ENCODE peak calls at places on chromosome 1, in eight cellular contexts. R is stomach; G is neural progenitor cell; S is heart left ventricle; Q is CD8-positive, alpha-beta T cell; K is tibial nerve; L is SJSA1; B is lung. D is an unnamed sample.
A peak's percentile ranks its signal among the peaks of the same experiment; 100 is the strongest.

GRCh38 chr1:17123196-17124045 is 4.2 kb upstream of the PADI2 start:
- DNase-seq in S (no peak), K (no peak), B (no peak), G (no peak), Q (no peak), R (no peak), L (no peak), D (no peak)

GRCh38 chr1:232899278-232899677 is 51.1 kb upstream of the NTPCR start:
- DNase-seq in B (no peak), S (no peak), K (no peak), G (no peak), L (no peak), R (no peak), Q (no peak), D (no peak)

GRCh38 chr1:188700116-188700515 is 1777.5 kb downstream of the BRINP3 start:
- DNase-seq in B (no peak), K (no peak), G (no peak), Q (no peak), R (no peak), S (no peak), L (no peak), D (no peak)

GRCh38 chr1:227730630-227731151 is 4.4 kb downstream of the JMJD4 start:
- DNase-seq in R (no peak), K (no peak), B (no peak), G (no peak), L (no peak), S (no peak), Q (no peak), D (no peak)

GRCh38 chr1:11443043-11443442 is 35.9 kb upstream of the DISP3 start:
- DNase-seq in Q (no peak), K (no peak), G (no peak), B (no peak), S (no peak), R (no peak), L (no peak), D (no peak)

GRCh38 chr1:231100393-231100792 is 60.3 kb upstream of the FAM89A start:
- DNase-seq in L (no peak), S (no peak), G (no peak), Q (no peak), B (no peak), R (no peak), K (no peak), D (no peak)

GRCh38 chr1:155940531-155940992 is 876 bp upstream of the RXFP4 start:
- DNase-seq in L (peak; percentile 39), Q (no peak), K (no peak), S (peak; percentile 52), B (peak; percentile 75), R (peak; percentile 60), G (no peak), D (no peak)

GRCh38 chr1:116755036-116755435 is 806 bp downstream of the CD2 start:
- DNase-seq in Q (no peak), R (no peak), S (no peak), B (no peak), G (no peak), K (no peak), L (no peak), D (no peak)

GRCh38 chr1:226403522-226404034 is 4.3 kb downstream of the PARP1 start:
- DNase-seq in K (no peak), R (no peak), Q (no peak), G (no peak), S (no peak), B (no peak), L (no peak), D (no peak)

GRCh38 chr1:8847990-8848389 is 30.5 kb downstream of the ENO1 start:
- DNase-seq in R (peak; percentile 64), K (no peak), G (no peak), Q (no peak), B (no peak), L (no peak), S (no peak), D (no peak)

GRCh38 chr1:24383381-24383940 is 30.1 kb downstream of the STPG1 start:
- DNase-seq in L (no peak), S (no peak), R (no peak), Q (no peak), G (no peak), B (no peak), K (no peak), D (no peak)

GRCh38 chr1:204471687-204472086 is 22.9 kb downstream of the PIK3C2B start:
- DNase-seq in L (no peak), G (no peak), K (no peak), S (no peak), R (no peak), Q (no peak), B (no peak), D (no peak)

GRCh38 chr1:156295391-156295947 is at the start of gene GLMP:
- DNase-seq in Q (peak; percentile 63), L (peak; percentile 36), S (peak; percentile 76), K (peak; percentile 49), B (peak; percentile 68), R (peak; percentile 78), G (peak; percentile 62), D (peak; percentile 38)

GRCh38 chr1:23627065-23627464 is 64.5 kb upstream of the RPL11 start:
- DNase-seq in Q (peak; percentile 40), G (no peak), S (no peak), K (no peak), L (no peak), R (peak; percentile 32), B (peak; percentile 46), D (no peak)

GRCh38 chr1:206700445-206701036 is 15.8 kb downstream of the MAPKAPK2 start:
- DNase-seq in S (no peak), B (no peak), G (no peak), R (no peak), L (no peak), K (no peak), Q (no peak), D (no peak)

GRCh38 chr1:241115784-241116183 is 241.2 kb downstream of the RGS7 start:
- DNase-seq in K (no peak), Q (no peak), B (no peak), R (no peak), L (no peak), G (no peak), S (no peak), D (no peak)

GRCh38 chr1:152645146-152645545 is 18.0 kb upstream of the LCE2D start:
- DNase-seq in G (no peak), B (no peak), S (no peak), Q (no peak), K (no peak), R (no peak), L (no peak), D (no peak)

DNA sequence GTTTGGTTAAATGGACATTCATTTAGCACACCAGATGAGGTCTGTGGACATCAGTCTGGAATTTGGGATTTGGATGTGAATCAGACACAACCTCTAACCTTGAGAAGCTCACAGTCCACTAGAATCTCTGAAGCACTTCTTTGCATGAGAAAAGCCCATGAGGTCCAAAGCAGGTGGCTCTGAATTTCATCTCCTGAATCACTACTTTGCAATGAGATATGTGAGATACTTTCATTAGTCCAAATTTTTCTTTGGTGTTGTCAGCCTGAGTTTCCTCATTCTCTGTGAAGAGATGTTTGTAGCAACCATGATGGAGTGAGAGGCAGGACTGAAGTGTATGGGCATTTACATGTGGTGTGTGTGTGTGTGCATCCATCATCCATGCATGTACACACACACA is 16.5 kb upstream of the LCE2D start:
- DNase-seq in R (no peak), K (no peak), L (no peak), S (no peak), G (no peak), Q (no peak), B (no peak), D (no peak)
- H3K9me3 ChIP-seq in R (no peaks in the 10 kb centered on the region), K (no peaks in the 10 kb centered on the region), L (no peaks in the 10 kb centered on the region), S (no peaks in the 10 kb centered on the region), G (peaks cover 39% of the 10 kb centered on the region), Q (no peaks in the 10 kb centered on the region), B (peaks cover 3% of the 10 kb centered on the region), D (no peaks in the 10 kb centered on the region)

GRCh38 chr1:82586473-82586872 is 785.7 kb downstream of the ADGRL2 start:
- DNase-seq in R (no peak), Q (no peak), K (no peak), S (peak; percentile 54), G (no peak), L (no peak), B (peak; percentile 31), D (no peak)

GRCh38 chr1:82589588-82589987 is 788.9 kb downstream of the ADGRL2 start:
- DNase-seq in L (no peak), K (no peak), G (no peak), R (no peak), Q (no peak), S (no peak), B (no peak), D (no peak)
- H3K9me3 ChIP-seq in L (no peaks in the 10 kb centered on the region), K (no peaks in the 10 kb centered on the region), G (no peaks in the 10 kb centered on the region), R (no peaks in the 10 kb centered on the region), Q (no peaks in the 10 kb centered on the region), S (no peaks in the 10 kb centered on the region), B (no peaks in the 10 kb centered on the region), D (no peaks in the 10 kb centered on the region)

GRCh38 chr1:247043406-247043805 is 35.2 kb downstream of the ZNF670 start:
- DNase-seq in G (no peak), Q (no peak), K (no peak), S (no peak), R (no peak), B (no peak), L (no peak), D (no peak)

DNA sequence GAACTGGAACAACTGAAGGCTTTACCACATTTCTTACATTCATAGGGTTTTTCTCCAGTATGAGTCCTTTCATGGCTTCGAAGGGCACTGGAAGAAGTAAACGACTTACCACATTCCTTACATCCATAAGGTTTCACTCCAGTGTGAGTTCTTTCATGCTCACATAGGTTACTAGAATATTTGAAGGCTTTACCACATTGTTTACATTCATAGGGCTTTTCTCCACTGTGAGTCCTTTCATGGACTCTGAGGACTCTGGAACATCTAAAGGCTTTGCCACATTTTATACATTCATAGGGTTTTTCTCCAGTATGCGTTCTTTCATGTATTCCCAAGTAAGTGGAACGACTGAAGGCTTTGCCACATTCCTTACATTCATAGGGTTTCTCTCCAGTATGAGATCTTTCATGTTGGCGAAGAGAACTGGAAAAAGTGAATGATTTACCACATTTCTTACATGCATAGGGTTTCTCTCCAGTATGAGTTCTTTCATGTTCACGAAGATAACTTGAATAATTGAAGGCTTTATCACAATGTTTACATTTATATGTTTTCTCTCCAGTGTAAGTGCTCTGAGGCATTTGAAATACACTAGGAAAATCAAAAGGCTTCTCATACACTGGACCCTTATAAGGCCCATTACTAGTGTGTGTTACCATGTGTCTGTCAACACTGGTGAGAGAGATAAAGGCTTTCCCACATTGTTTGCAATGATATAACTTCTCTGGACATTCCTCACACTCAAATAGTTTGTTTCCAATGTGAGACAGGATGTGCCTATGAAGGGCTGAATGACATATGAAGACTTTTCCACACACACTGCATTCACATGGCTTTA is 29.8 kb upstream of the ZNF695 start:
- DNase-seq in G (no peak), R (no peak), Q (no peak), L (no peak), B (no peak), S (no peak), K (no peak), D (no peak)
- H3K9me3 ChIP-seq in G (peaks cover 75% of the 10 kb centered on the region), R (peaks cover 98% of the 10 kb centered on the region), Q (peaks cover 39% of the 10 kb centered on the region), L (peaks cover 33% of the 10 kb centered on the region), B (peaks cover 20% of the 10 kb centered on the region), S (peaks cover 9% of the 10 kb centered on the region), K (no peaks in the 10 kb centered on the region), D (peaks cover 21% of the 10 kb centered on the region)

DNA sequence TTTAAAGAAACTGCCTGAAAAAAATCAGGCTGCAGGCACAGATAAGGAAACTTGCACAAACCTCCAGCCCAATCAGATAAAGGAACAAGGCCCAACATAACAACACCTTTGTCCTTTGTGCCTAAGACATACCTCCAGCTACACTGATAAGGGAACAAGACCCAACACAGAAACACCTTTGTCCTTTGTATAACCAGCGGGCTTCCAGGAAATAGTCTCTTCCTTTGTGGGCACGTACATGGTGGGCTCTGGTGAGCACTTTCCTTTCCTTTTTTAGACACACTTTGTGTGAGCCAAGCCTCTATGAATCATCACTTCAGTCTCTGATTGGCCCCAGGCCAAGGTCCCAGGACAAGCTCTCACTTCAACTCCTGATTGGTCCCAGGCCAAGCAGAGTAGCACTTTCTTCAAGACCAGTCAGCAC is 23.6 kb downstream of the ZNF670 start:
- DNase-seq in R (peak; percentile 41), G (no peak), B (no peak), K (no peak), L (no peak), S (no peak), Q (no peak), D (no peak)
- H3K9me3 ChIP-seq in R (peaks cover 74% of the 10 kb centered on the region), G (peaks cover 59% of the 10 kb centered on the region), B (peaks cover 20% of the 10 kb centered on the region), K (no peaks in the 10 kb centered on the region), L (peaks cover 19% of the 10 kb centered on the region), S (no peaks in the 10 kb centered on the region), Q (peaks cover 31% of the 10 kb centered on the region), D (peaks cover 12% of the 10 kb centered on the region)

D was measured in T-helper 17 cell.